ENCODE peak calls at places on chromosomes 4 and X, in seven cellular contexts. One of them, this sample, is unnamed.

GRCh38 chr4:76527666-76528065 is 92.6 kb downstream of the SHROOM3 start:
- DNase-seq in right lobe of liver: no peak
- DNase-seq in HL-60: no peak
- DNase-seq in mucosa of descending colon: no peak
- DNase-seq in mucosa of gallbladder: no peak
- DNase-seq in cardiac fibroblast: no peak
- DNase-seq in DMS153: no peak
- DNase-seq in this sample: no peak

GRCh38 chr4:38723114-38723513 is 59.1 kb downstream of the KLF3 start:
- DNase-seq in mucosa of descending colon: no peak
- DNase-seq in HL-60: no peak
- DNase-seq in DMS153: no peak
- DNase-seq in right lobe of liver: no peak
- DNase-seq in cardiac fibroblast: no peak
- DNase-seq in mucosa of gallbladder: no peak
- DNase-seq in this sample: no peak

GRCh38 chr4:6506616-6507140 is 34.3 kb upstream of the PPP2R2C start:
- DNase-seq in mucosa of gallbladder: no peak
- DNase-seq in cardiac fibroblast: no peak
- DNase-seq in DMS153: no peak
- DNase-seq in right lobe of liver: peak; percentile 15
- DNase-seq in mucosa of descending colon: no peak
- DNase-seq in HL-60: no peak
- DNase-seq in this sample: no peak

GRCh38 chr4:26493461-26493860 is 3.2 kb upstream of the CCKAR start:
- DNase-seq in mucosa of gallbladder: no peak
- DNase-seq in HL-60: no peak
- DNase-seq in cardiac fibroblast: no peak
- DNase-seq in mucosa of descending colon: no peak
- DNase-seq in DMS153: no peak
- DNase-seq in right lobe of liver: no peak
- DNase-seq in this sample: no peak

GRCh38 chr4:93842512-93843252 is 14.1 kb downstream of the ATOH1 start:
- DNase-seq in mucosa of descending colon: no peak
- DNase-seq in right lobe of liver: no peak
- DNase-seq in HL-60: no peak
- DNase-seq in cardiac fibroblast: no peak
- DNase-seq in DMS153: no peak
- DNase-seq in mucosa of gallbladder: peak; percentile 34
- DNase-seq in this sample: no peak

GRCh38 chrX:129647588-129648410 is 7.0 kb downstream of the APLN start:
- DNase-seq in mucosa of gallbladder: no peak
- DNase-seq in cardiac fibroblast: no peak
- DNase-seq in HL-60: no peak
- DNase-seq in right lobe of liver: no peak
- DNase-seq in mucosa of descending colon: no peak
- DNase-seq in DMS153: no peak
- DNase-seq in this sample: no peak

GRCh38 chr4:109607976-109608375 is 47.9 kb downstream of the MCUB start:
- DNase-seq in mucosa of gallbladder: no peak
- DNase-seq in HL-60: no peak
- DNase-seq in right lobe of liver: no peak
- DNase-seq in mucosa of descending colon: no peak
- DNase-seq in cardiac fibroblast: no peak
- DNase-seq in DMS153: no peak
- DNase-seq in this sample: no peak

GRCh38 chr4:1113311-1114009 is at the start of gene RNF212:
- DNase-seq in right lobe of liver: no peak
- DNase-seq in DMS153: no peak
- DNase-seq in mucosa of descending colon: peak; percentile 63
- DNase-seq in cardiac fibroblast: peak; percentile 23
- DNase-seq in mucosa of gallbladder: no peak
- DNase-seq in HL-60: no peak
- DNase-seq in this sample: peak; percentile 77

GRCh38 chr4:106893395-106893881 is 142.7 kb downstream of the DKK2 start:
- DNase-seq in HL-60: no peak
- DNase-seq in mucosa of gallbladder: no peak
- DNase-seq in mucosa of descending colon: no peak
- DNase-seq in cardiac fibroblast: no peak
- DNase-seq in right lobe of liver: no peak
- DNase-seq in DMS153: no peak
- DNase-seq in this sample: no peak

GRCh38 chr4:142446965-142447474 is 399.1 kb downstream of the INPP4B start:
- DNase-seq in mucosa of descending colon: no peak
- DNase-seq in cardiac fibroblast: no peak
- DNase-seq in right lobe of liver: no peak
- DNase-seq in DMS153: no peak
- DNase-seq in HL-60: no peak
- DNase-seq in mucosa of gallbladder: no peak
- DNase-seq in this sample: no peak

GRCh38 chr4:122845760-122846159 is 19.1 kb downstream of the FGF2 start:
- DNase-seq in HL-60: no peak
- DNase-seq in right lobe of liver: no peak
- DNase-seq in cardiac fibroblast: no peak
- DNase-seq in DMS153: no peak
- DNase-seq in mucosa of descending colon: no peak
- DNase-seq in mucosa of gallbladder: no peak
- DNase-seq in this sample: no peak

GRCh38 chr4:100929753-100930152 is 411.9 kb upstream of the EMCN start:
- DNase-seq in DMS153: peak; percentile 56
- DNase-seq in right lobe of liver: no peak
- DNase-seq in mucosa of gallbladder: no peak
- DNase-seq in mucosa of descending colon: no peak
- DNase-seq in HL-60: no peak
- DNase-seq in cardiac fibroblast: no peak
- DNase-seq in this sample: no peak

GRCh38 chr4:105230287-105230686 is 83.6 kb downstream of the TET2 start:
- DNase-seq in cardiac fibroblast: no peak
- DNase-seq in mucosa of gallbladder: no peak
- DNase-seq in mucosa of descending colon: no peak
- DNase-seq in right lobe of liver: no peak
- DNase-seq in DMS153: no peak
- DNase-seq in HL-60: no peak
- DNase-seq in this sample: no peak

GRCh38 chr4:114040319-114041116 is 61.1 kb upstream of the ARSJ start:
- DNase-seq in HL-60: no peak
- DNase-seq in cardiac fibroblast: no peak
- DNase-seq in right lobe of liver: no peak
- DNase-seq in mucosa of descending colon: no peak
- DNase-seq in mucosa of gallbladder: no peak
- DNase-seq in DMS153: no peak
- DNase-seq in this sample: no peak

GRCh38 chrX:96379951-96380350 is 304.7 kb upstream of the DIAPH2 start:
- DNase-seq in mucosa of gallbladder: no peak
- DNase-seq in right lobe of liver: no peak
- DNase-seq in mucosa of descending colon: no peak
- DNase-seq in HL-60: no peak
- DNase-seq in cardiac fibroblast: no peak
- DNase-seq in DMS153: no peak
- DNase-seq in this sample: no peak

GRCh38 chr4:153781717-153782416 is 7.0 kb downstream of the SFRP2 start:
- DNase-seq in mucosa of descending colon: no peak
- DNase-seq in mucosa of gallbladder: no peak
- DNase-seq in DMS153: no peak
- DNase-seq in cardiac fibroblast: no peak
- DNase-seq in right lobe of liver: no peak
- DNase-seq in HL-60: no peak
- DNase-seq in this sample: no peak

GRCh38 chrX:12974217-12974796 is 603 bp upstream of the TMSB4X start:
- DNase-seq in right lobe of liver: peak; percentile 53
- DNase-seq in mucosa of gallbladder: peak; percentile 52
- DNase-seq in cardiac fibroblast: peak; percentile 70
- DNase-seq in mucosa of descending colon: peak; percentile 74
- DNase-seq in HL-60: no peak
- DNase-seq in DMS153: peak; percentile 41
- DNase-seq in this sample: peak; percentile 58